ENCODE peak calls at places on chromosomes 6 and 20, in six cellular contexts. V, J, F, Q, O and D are unnamed samples.

GRCh38 chr6:14224359-14225103 is 107.0 kb downstream of the CD83 start:
- DNase-seq in V (no peak), F (no peak), O (no peak), Q (no peak), J (no peak), D (no peak)

GRCh38 chr6:75498862-75499261 is 5.3 kb upstream of the FILIP1 start:
- DNase-seq in Q (no peak), O (no peak), F (no peak), V (no peak), J (no peak), D (no peak)

GRCh38 chr20:63530788-63531160 is 6.4 kb downstream of the PTK6 start:
- DNase-seq in Q (no peak), V (no peak), J (no peak), O (no peak), F (no peak), D (no peak)

GRCh38 chr20:62822788-62823651 is 6.2 kb downstream of the COL9A3 start:
- DNase-seq in Q (no peak), V (peak; percentile 34), O (peak; percentile 43), F (peak; percentile 52), J (peak; percentile 57), D (no peak)

GRCh38 chr20:23397961-23398360 is 23.3 kb downstream of the NAPB start:
- DNase-seq in Q (no peak), V (peak; percentile 55), O (no peak), J (no peak), F (no peak), D (no peak)

GRCh38 chr20:25499855-25500434 is 85.4 kb downstream of the NINL start:
- DNase-seq in Q (no peak), J (no peak), F (no peak), O (no peak), V (no peak), D (no peak)

GRCh38 chr20:59813126-59813947 is 120.1 kb downstream of the SYCP2 start:
- DNase-seq in J (peak; percentile 23), O (no peak), V (no peak), Q (no peak), F (no peak), D (no peak)

GRCh38 chr6:20652691-20653479 is 118.6 kb downstream of the CDKAL1 start:
- DNase-seq in F (no peak), Q (no peak), O (no peak), V (peak; percentile 51), J (no peak), D (no peak)

GRCh38 chr6:34957184-34957904 is 68.3 kb downstream of the ANKS1A start:
- DNase-seq in O (no peak), V (no peak), F (no peak), J (no peak), Q (no peak), D (no peak)

GRCh38 chr6:75204959-75205775 is 686 bp downstream of the COL12A1 start:
- DNase-seq in F (no peak), V (peak; percentile 90), Q (no peak), J (peak; percentile 74), O (peak; percentile 55), D (no peak)